ENCODE peak calls at places on chromosomes 12 and 14, in four cellular contexts. One of them, this sample, is unnamed. For H4K20me1, the result is how much of the 10 kb centered on the place peaks cover.

GRCh38 chr14:64644629-64645028 is 59.6 kb upstream of the PLEKHG3 start:
- DNase-seq in mammary epithelial cell: no peak
- DNase-seq in osteoblast: no peak
- DNase-seq in MM.1S: no peak
- DNase-seq in this sample: no peak

GRCh38 chr14:56532546-56532945 is 47.1 kb upstream of the TMEM260 start:
- DNase-seq in MM.1S: no peak
- DNase-seq in mammary epithelial cell: no peak
- DNase-seq in osteoblast: no peak
- DNase-seq in this sample: no peak

GRCh38 chr12:56486694-56487093 is 1.3 kb downstream of the GLS2 start:
- DNase-seq in osteoblast: no peak
- DNase-seq in MM.1S: no peak
- DNase-seq in mammary epithelial cell: no peak
- DNase-seq in this sample: no peak

GRCh38 chr14:92922883-92923743 is at the start of gene CHGA:
- DNase-seq in osteoblast: peak
- DNase-seq in mammary epithelial cell: peak
- DNase-seq in MM.1S: no peak
- DNase-seq in this sample: no peak

GRCh38 chr12:10668526-10668925 is 5.3 kb downstream of the STYK1 start:
- DNase-seq in osteoblast: no peak
- DNase-seq in mammary epithelial cell: no peak
- DNase-seq in MM.1S: no peak
- DNase-seq in this sample: no peak

GRCh38 chr14:97624985-97625384 is 827.8 kb downstream of the VRK1 start:
- DNase-seq in mammary epithelial cell: no peak
- DNase-seq in osteoblast: no peak
- DNase-seq in MM.1S: no peak
- DNase-seq in this sample: no peak

GRCh38 chr14:60095781-60096450 is 4.2 kb downstream of the PCNX4 start:
- DNase-seq in mammary epithelial cell: peak
- DNase-seq in MM.1S: no peak
- DNase-seq in osteoblast: peak
- DNase-seq in this sample: peak

GRCh38 chr12:112686373-112686772 is 105.2 kb upstream of the RPH3A start:
- DNase-seq in mammary epithelial cell: peak
- DNase-seq in MM.1S: no peak
- DNase-seq in osteoblast: no peak
- DNase-seq in this sample: peak

GRCh38 chr12:131092911-131093901 is 139.5 kb downstream of the ADGRD1 start:
- DNase-seq in MM.1S: peak
- DNase-seq in mammary epithelial cell: peak
- DNase-seq in osteoblast: peak
- DNase-seq in this sample: peak

GRCh38 chr12:43921666-43922337 is 85.9 kb downstream of the TMEM117 start:
- DNase-seq in mammary epithelial cell: no peak
- DNase-seq in MM.1S: no peak
- DNase-seq in osteoblast: no peak
- DNase-seq in this sample: no peak

GRCh38 chr14:103385994-103386491 is 828 bp downstream of the MARK3 start:
- DNase-seq in osteoblast: peak
- DNase-seq in mammary epithelial cell: no peak
- DNase-seq in MM.1S: peak
- DNase-seq in this sample: peak

DNA sequence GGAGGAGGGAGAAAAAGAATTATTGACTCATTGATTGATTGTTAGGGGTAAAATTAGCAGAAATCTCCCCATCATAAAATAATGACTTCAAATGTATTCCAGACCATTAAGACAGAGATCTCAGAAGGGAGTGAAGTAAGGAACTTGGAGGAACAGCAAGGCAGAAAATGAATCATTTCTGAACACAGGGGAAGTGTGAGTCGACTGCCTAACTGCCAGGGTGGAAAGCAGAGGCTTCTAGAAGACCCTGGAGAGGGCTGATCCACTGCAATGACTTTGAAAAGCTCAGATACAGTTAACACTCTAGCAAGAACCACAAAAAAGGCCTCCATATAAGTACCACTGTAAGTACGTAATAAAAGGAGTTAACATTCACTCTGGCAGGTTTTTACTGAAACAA is 9.7 kb downstream of the GLTP start:
- DNase-seq in osteoblast: peak
- DNase-seq in mammary epithelial cell: peak
- DNase-seq in MM.1S: no peak
- DNase-seq in this sample: no peak
- H3K4me2 ChIP-seq in osteoblast: peak
- H3K4me2 ChIP-seq in mammary epithelial cell: no peak
- H3K4me2 ChIP-seq in MM.1S: no peak
- H3K4me2 ChIP-seq in this sample: no peak

DNA sequence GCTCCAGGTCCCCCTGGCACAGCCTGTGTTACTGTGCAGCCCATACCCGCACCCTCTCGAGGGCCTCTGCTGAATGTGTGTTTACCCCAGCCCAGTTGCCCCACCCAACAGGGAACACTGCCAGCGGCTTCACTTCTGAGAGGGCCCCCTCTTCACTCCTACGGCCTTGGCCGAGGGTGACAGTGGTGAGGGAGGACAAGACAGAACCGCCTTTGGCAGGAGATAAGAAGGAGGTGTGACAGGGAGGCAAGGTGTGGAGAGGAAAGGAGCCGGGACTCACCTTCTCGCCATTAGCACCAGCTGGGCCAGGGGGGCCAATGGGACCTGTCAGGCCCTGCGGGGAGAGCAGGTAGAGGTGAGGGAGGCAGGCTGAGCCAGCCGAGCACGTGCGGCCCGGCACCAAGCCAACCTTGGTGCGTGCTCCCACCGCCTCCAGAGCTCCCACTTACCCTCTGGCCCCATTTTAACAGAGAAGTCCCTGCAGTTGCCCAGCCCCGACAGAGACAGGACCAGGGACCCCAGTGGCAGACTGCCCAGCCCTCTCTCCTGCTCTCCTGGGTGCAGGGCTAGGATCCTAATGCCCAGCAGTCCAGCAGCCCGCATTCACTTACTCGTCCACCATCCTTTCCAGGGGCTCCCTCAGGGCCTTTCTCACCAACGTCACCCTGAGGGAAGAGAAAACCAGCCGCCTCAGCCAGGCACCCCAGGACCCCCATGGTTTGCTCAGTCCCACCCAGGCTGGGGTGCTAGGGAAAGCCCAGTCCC is 18.3 kb downstream of the TMEM106C start:
- DNase-seq in MM.1S: no peak
- DNase-seq in osteoblast: peak
- DNase-seq in mammary epithelial cell: no peak
- DNase-seq in this sample: no peak
- H4K20me1 ChIP-seq in MM.1S: under half
- H4K20me1 ChIP-seq in osteoblast: under half
- H4K20me1 ChIP-seq in mammary epithelial cell: under half
- H4K20me1 ChIP-seq in this sample: under half

GRCh38 chr12:3177778-3178435 is 100.7 kb downstream of the TSPAN9 start:
- DNase-seq in MM.1S: no peak
- DNase-seq in mammary epithelial cell: no peak
- DNase-seq in osteoblast: no peak
- DNase-seq in this sample: no peak

GRCh38 chr12:3178671-3179413 is 101.7 kb downstream of the TSPAN9 start:
- DNase-seq in osteoblast: peak
- DNase-seq in MM.1S: no peak
- DNase-seq in mammary epithelial cell: no peak
- DNase-seq in this sample: no peak

GRCh38 chr12:3173912-3174311 is 96.7 kb downstream of the TSPAN9 start:
- DNase-seq in mammary epithelial cell: no peak
- DNase-seq in osteoblast: peak
- DNase-seq in MM.1S: no peak
- DNase-seq in this sample: no peak

GRCh38 chr12:3175238-3175637 is 98.1 kb downstream of the TSPAN9 start:
- DNase-seq in MM.1S: no peak
- DNase-seq in osteoblast: peak
- DNase-seq in mammary epithelial cell: no peak
- DNase-seq in this sample: no peak

GRCh38 chr12:3176754-3177153 is 99.6 kb downstream of the TSPAN9 start:
- DNase-seq in osteoblast: peak
- DNase-seq in MM.1S: no peak
- DNase-seq in mammary epithelial cell: no peak
- DNase-seq in this sample: no peak
- H3K4me2 ChIP-seq in osteoblast: no peak
- H3K4me2 ChIP-seq in MM.1S: no peak
- H3K4me2 ChIP-seq in mammary epithelial cell: no peak
- H3K4me2 ChIP-seq in this sample: no peak

DNA sequence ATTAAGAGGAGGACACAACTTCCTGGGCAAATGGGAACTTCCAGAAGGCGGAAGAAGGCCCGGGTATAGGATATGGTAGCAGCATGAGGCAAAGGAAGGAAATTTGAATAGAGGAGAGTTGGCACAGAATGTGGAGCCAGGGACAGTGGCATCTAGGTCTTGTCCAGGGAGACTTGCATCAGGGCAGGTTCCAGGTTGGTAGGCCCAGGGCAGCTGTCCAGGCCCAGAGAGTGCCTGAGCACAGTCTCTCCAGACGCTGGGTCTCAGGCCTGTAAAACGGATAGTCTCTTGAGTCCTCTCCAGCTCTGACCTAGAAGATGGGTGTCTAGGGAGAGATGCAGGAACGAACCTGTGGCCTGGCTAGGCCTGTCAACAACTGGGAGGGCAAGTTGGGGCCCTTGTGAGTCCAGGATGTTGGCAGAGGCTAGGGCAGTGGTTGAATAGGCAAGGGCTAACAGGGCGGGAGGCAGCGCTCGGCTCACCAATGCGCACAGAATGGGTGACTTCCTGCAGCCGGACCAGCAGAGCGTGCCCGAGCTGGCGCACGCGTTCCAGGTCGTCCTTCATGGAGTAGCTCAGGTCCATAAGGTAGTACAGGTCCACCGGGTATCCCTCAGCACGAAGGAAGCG is 9.9 kb downstream of the ITGB7 start:
- DNase-seq in mammary epithelial cell: no peak
- DNase-seq in osteoblast: peak
- DNase-seq in MM.1S: no peak
- DNase-seq in this sample: no peak
- H4K20me1 ChIP-seq in mammary epithelial cell: under half
- H4K20me1 ChIP-seq in osteoblast: under half
- H4K20me1 ChIP-seq in MM.1S: half or more
- H4K20me1 ChIP-seq in this sample: under half

DNA sequence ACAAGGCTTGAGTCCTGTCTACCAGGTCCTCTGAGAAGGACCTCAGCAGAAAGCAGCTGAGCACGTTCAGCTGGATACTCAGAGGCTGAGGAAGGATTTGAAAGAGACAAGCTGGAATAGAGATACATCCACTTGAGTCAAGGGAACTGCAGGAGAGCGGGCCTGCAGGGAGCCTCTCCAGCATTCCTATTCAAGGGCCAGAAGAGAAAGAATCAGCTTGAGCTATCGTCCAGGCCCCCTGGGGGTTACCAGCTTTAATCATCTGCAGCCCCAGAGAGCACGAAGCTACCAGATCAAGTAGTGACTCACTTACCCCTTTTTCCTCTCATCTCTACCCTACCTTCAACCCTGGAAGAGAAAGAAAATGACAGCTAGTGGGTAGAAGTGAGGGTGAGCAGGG is 80.9 kb downstream of the NDUFA12 start:
- DNase-seq in osteoblast: no peak
- DNase-seq in mammary epithelial cell: no peak
- DNase-seq in MM.1S: no peak
- DNase-seq in this sample: no peak
- H3K4me2 ChIP-seq in osteoblast: no peak
- H3K4me2 ChIP-seq in mammary epithelial cell: no peak
- H3K4me2 ChIP-seq in MM.1S: no peak
- H3K4me2 ChIP-seq in this sample: no peak

GRCh38 chr12:47346251-47347019 is 266.7 kb upstream of the AMIGO2 start:
- DNase-seq in MM.1S: no peak
- DNase-seq in osteoblast: no peak
- DNase-seq in mammary epithelial cell: no peak
- DNase-seq in this sample: no peak
- H4K20me1 ChIP-seq in MM.1S: under half
- H4K20me1 ChIP-seq in osteoblast: under half
- H4K20me1 ChIP-seq in mammary epithelial cell: under half
- H4K20me1 ChIP-seq in this sample: under half

GRCh38 chr12:4041191-4041885 is 168.1 kb upstream of the PARP11 start:
- DNase-seq in mammary epithelial cell: peak
- DNase-seq in MM.1S: no peak
- DNase-seq in osteoblast: no peak
- DNase-seq in this sample: no peak

GRCh38 chr12:4039927-4040326 is 166.7 kb upstream of the PARP11 start:
- DNase-seq in mammary epithelial cell: no peak
- DNase-seq in MM.1S: no peak
- DNase-seq in osteoblast: no peak
- DNase-seq in this sample: peak

GRCh38 chr12:4036872-4037271 is 163.7 kb upstream of the PARP11 start:
- DNase-seq in MM.1S: no peak
- DNase-seq in osteoblast: no peak
- DNase-seq in mammary epithelial cell: no peak
- DNase-seq in this sample: no peak

GRCh38 chr12:4034926-4035325 is 161.7 kb upstream of the PARP11 start:
- DNase-seq in MM.1S: no peak
- DNase-seq in mammary epithelial cell: no peak
- DNase-seq in osteoblast: no peak
- DNase-seq in this sample: no peak

DNA sequence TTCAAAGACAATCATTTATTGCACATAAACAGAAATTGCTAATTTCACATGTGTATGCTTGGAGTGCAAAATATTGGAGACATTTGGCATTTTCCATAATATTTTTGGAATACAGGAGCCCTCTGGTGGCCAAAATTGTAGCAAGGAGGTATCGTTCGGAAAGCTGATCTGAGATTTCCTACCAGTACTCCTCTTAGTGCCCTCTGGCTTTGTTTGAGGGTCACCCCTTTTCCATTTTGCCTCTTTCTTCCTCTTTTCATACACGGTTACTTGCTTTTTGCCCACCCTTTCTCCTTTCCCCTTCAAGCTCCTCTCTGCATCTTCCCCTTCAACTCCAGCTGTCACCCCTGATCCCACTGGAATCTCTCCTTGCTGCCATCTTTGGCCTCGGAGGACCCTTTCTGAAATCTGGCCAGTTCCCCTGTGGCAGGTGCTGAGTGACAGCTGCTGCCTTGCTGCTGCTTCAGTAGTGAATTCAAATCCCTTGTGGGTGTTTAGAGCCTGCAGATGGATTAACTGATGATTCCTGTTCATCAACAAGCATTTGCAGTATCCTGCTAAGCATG is 164.6 kb upstream of the PARP11 start:
- DNase-seq in MM.1S: no peak
- DNase-seq in mammary epithelial cell: peak
- DNase-seq in osteoblast: peak
- DNase-seq in this sample: peak
- H3K4me2 ChIP-seq in MM.1S: no peak
- H3K4me2 ChIP-seq in mammary epithelial cell: no peak
- H3K4me2 ChIP-seq in osteoblast: no peak
- H3K4me2 ChIP-seq in this sample: no peak

GRCh38 chr14:101812071-101812470 is 50.6 kb downstream of the PPP2R5C start:
- DNase-seq in MM.1S: no peak
- DNase-seq in mammary epithelial cell: no peak
- DNase-seq in osteoblast: no peak
- DNase-seq in this sample: no peak
- H4K20me1 ChIP-seq in MM.1S: under half
- H4K20me1 ChIP-seq in mammary epithelial cell: under half
- H4K20me1 ChIP-seq in osteoblast: under half
- H4K20me1 ChIP-seq in this sample: under half

GRCh38 chr14:40983604-40984003 is 623.1 kb upstream of the LRFN5 start:
- DNase-seq in osteoblast: no peak
- DNase-seq in MM.1S: no peak
- DNase-seq in mammary epithelial cell: no peak
- DNase-seq in this sample: peak
- H3K4me2 ChIP-seq in osteoblast: no peak
- H3K4me2 ChIP-seq in MM.1S: no peak
- H3K4me2 ChIP-seq in mammary epithelial cell: no peak
- H3K4me2 ChIP-seq in this sample: peak

GRCh38 chr12:104701756-104702155 is 245.0 kb downstream of the CHST11 start:
- DNase-seq in MM.1S: no peak
- DNase-seq in mammary epithelial cell: no peak
- DNase-seq in osteoblast: no peak
- DNase-seq in this sample: no peak
- H4K20me1 ChIP-seq in MM.1S: under half
- H4K20me1 ChIP-seq in mammary epithelial cell: under half
- H4K20me1 ChIP-seq in osteoblast: under half
- H4K20me1 ChIP-seq in this sample: under half